ENCODE peak calls at places on chromosomes 4 and X, in five cellular contexts. R, M, G, C and P are unnamed samples.

GRCh38 chrX:41238543-41238942 is 95.4 kb upstream of the DDX3X start:
- DNase-seq in C (peak), M (no peak), R (peak), G (no peak), P (peak)

GRCh38 chrX:1391707-1392375 is at the start of gene SLC25A6:
- DNase-seq in M (peak), C (peak), G (peak), R (peak), P (peak)

GRCh38 chr4:163344147-163345050 is 707 bp downstream of the NPY5R start:
- DNase-seq in C (peak), M (peak), R (peak), G (no peak), P (peak)

GRCh38 chr4:157984285-157984911 is 188.4 kb downstream of the GASK1B start:
- DNase-seq in R (no peak), C (peak), G (no peak), M (no peak), P (no peak)

GRCh38 chr4:32985256-32985655 is 2265.1 kb downstream of the PCDH7 start:
- DNase-seq in C (peak), G (no peak), R (peak), M (no peak), P (peak)

GRCh38 chr4:185576918-185577591 is 41.7 kb upstream of the PDLIM3 start:
- DNase-seq in C (no peak), G (no peak), M (peak), R (no peak), P (no peak)

GRCh38 chr4:1469596-1470392 is 63.6 kb upstream of the NKX1-1 start:
- DNase-seq in G (no peak), R (no peak), M (no peak), C (peak), P (no peak)

GRCh38 chr4:185881427-185881826 is 69.4 kb upstream of the SORBS2 start:
- DNase-seq in M (no peak), C (no peak), R (peak), G (no peak), P (peak)

GRCh38 chrX:80578518-80579105 is 158.4 kb downstream of the TENT5D start:
- DNase-seq in M (no peak), C (peak), R (peak), G (peak), P (peak)

GRCh38 chr4:81965911-81966310 is 407.9 kb downstream of the HNRNPD start:
- DNase-seq in R (no peak), C (no peak), M (no peak), G (no peak), P (no peak)

GRCh38 chr4:94032754-94033153 is 174.9 kb upstream of the SMARCAD1 start:
- DNase-seq in C (no peak), G (no peak), M (peak), R (peak), P (peak)

GRCh38 chr4:139528377-139529005 is 27.5 kb downstream of the SETD7 start:
- DNase-seq in R (peak), C (peak), G (no peak), M (no peak), P (peak)

GRCh38 chr4:143337600-143338287 is 1.1 kb downstream of the GAB1 start:
- DNase-seq in G (no peak), C (no peak), M (peak), R (peak), P (peak)

GRCh38 chrX:107675365-107675654 is 47.0 kb downstream of the PRPS1 start:
- DNase-seq in G (no peak), R (no peak), M (no peak), C (no peak), P (no peak)
- H3K4me3 ChIP-seq in G (no peak), R (peak), M (no peak), C (peak), P (peak)

DNA sequence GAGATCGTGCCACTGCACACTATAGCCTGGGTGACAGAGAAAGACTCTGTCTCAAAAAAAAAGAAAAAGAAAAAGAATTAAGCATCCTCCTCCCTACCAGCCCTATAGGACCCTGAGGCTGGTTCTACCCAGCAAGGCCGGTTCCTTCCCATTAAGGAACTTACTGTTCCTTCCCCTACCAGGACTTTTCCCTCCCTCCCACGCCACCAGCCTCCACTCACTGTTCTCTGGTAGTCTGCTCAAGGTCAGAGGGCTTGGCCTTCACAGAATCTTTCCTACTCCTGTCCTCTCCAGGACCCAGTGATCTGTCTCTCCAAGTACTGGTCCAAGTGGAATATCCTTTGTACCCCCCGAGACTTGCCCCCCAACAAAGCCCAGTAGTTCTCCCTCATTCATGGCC is 1.4 kb downstream of the GRIPAP1 start:
- DNase-seq in C (no peak), M (no peak), R (no peak), G (no peak), P (no peak)
- H3K4me3 ChIP-seq in C (no peak), M (no peak), R (no peak), G (no peak), P (no peak)

DNA sequence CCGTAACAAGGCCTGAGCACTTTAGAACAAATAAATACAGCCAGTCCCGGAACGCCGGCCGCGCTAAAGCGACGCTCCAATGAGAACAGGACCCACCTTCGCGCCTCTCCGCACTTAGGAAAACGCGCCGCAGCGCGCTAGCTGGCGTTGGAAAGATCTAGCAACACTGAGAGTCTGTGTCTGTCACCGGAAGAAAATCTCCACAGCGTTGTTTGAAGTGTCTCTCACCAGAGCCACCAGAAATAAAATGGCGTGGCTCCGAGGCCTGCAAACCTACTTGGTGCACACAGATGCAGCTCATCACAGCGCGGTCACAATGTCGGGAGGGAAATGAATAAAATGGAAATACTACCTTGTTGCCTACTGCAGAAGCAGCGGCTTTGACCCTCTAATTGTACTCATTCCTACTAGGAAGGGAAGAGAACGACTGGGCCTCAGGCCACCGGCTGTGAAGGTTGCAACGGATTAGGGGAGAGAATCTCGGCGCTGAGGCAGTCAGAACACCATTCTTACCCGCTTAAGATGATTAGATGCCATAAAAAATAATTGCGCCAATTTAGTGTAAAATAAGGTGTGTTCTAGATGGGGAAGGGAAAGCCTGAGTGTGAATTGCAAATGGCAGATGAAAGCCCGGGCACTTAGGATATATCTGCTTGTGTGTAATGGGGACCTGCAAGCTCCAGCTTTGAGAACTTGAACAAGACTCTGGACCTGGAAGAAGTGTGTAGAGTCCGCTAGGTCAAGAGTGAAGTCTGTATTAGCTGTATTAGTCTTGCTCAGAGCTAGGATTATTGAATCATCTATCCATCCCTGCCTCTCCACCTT is 4.5 kb downstream of the NEUROG2 start:
- DNase-seq in C (no peak), R (no peak), M (no peak), G (no peak), P (no peak)
- H3K4me3 ChIP-seq in C (no peak), R (no peak), M (no peak), G (no peak), P (no peak)

GRCh38 chrX:110315541-110315940 is 2.3 kb downstream of the AMMECR1 start:
- DNase-seq in R (peak), M (no peak), C (no peak), G (no peak), P (no peak)

GRCh38 chrX:110317820-110318663 is at the start of gene AMMECR1:
- DNase-seq in G (peak), M (peak), R (peak), C (peak), P (peak)

GRCh38 chrX:110318664-110318968 is 731 bp upstream of the AMMECR1 start:
- DNase-seq in M (no peak), G (no peak), C (peak), R (no peak), P (peak)

GRCh38 chrX:110317079-110317819 is 636 bp downstream of the AMMECR1 start:
- DNase-seq in G (no peak), M (peak), R (peak), C (peak), P (no peak)

DNA sequence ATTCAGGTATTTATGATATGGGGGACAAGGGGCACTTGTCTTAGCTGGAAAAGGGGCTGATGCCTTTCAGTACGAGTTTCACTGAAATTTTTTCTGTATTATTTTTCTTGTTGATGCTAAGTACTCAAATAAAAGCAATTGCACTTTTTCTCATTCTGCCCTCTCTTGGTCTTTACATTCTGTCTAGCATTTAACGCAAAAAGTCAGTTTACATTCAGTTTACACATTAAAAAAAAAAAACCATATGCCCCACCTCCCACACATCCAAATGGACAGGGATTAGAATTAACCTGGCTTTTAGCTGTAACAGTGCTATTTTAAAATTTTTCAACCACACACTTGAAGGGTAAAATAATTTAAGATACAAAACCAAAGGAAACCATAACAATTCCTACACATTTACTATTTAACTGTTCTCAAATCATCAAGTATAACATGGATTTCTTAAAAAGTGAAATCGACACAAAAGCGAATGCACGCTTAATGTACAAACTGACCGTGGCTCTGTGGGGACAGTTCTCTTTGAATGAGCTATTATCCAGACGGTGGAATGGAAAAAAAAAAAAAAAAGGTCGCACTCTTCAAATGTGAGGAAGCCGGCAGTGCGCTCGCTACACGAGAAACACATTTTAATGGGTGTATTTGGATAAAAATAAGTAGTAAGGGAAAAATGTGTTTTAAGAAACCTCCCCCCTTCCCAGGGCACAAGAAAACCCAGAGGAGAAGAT is 1.4 kb downstream of the AMMECR1 start:
- DNase-seq in M (no peak), C (peak), G (no peak), R (peak), P (peak)
- H3K4me3 ChIP-seq in M (peak), C (peak), G (peak), R (peak), P (peak)

GRCh38 chrX:114037515-114037914 is 546.4 kb upstream of the HTR2C start:
- DNase-seq in C (no peak), M (no peak), R (no peak), G (no peak), P (no peak)
- H3K4me3 ChIP-seq in C (no peak), M (no peak), R (no peak), G (no peak), P (no peak)

GRCh38 chrX:33133320-33133719 is 78.0 kb downstream of the DMD start:
- DNase-seq in C (no peak), M (no peak), R (no peak), G (no peak), P (no peak)
- H3K4me3 ChIP-seq in C (no peak), M (no peak), R (peak), G (no peak), P (no peak)

GRCh38 chr4:10173039-10173753 is 56.6 kb upstream of the WDR1 start:
- DNase-seq in M (no peak), C (peak), R (no peak), G (no peak), P (no peak)

GRCh38 chr4:10171055-10171454 is 54.5 kb upstream of the WDR1 start:
- DNase-seq in C (peak), R (no peak), G (no peak), M (no peak), P (no peak)

GRCh38 chr4:10175626-10176025 is 59.0 kb upstream of the WDR1 start:
- DNase-seq in C (no peak), M (no peak), R (no peak), G (no peak), P (no peak)

GRCh38 chr4:10172278-10173038 is 55.9 kb upstream of the WDR1 start:
- DNase-seq in M (no peak), C (no peak), G (no peak), R (no peak), P (no peak)

DNA sequence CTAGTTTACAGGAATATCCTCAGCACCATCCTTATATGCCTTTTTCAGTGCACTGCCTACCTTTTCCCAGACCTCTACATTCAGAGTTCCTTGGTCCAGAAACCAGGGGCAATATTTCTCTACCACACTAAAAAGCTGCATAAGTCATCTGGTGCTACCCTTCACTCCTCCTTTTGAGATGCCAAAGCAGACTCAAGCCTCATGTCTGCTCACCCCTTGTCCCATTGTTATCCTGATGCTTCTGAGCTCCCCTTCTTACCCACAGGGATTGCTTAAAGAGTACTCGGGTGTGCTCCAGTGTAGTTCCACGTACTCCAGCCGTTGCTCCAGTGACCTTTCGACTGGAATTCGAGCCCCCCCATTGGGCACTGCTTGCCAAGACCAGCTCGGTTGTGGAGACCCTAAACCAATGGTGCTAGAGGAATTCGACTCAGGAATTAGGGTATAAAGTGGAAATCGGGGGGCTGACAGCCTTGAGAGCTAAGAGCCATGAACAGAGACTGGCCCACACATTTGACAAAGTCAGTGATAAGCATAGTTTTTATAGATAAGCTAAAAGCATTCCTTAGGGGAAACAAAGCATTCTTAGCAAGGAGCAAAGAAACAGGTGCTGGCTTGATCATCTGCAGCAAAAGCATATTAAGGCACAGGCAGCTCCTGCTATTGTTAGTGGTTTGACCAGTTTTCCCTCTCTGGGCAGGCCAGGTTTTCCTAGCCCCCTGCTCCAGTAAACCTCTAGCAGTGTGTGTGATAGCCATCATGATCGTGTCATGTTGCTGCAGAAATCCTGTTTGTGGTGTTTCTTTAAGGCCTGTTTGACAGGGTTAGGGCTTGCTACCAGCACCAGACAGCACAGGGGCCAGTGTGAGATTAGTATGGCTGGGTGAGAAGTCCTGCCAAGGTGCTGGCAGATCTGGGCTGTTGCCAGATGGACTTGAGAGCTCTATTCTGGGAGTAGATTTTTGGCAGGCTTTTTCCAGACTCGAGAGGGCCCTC is 57.5 kb upstream of the WDR1 start:
- DNase-seq in M (no peak), R (no peak), G (no peak), C (peak), P (no peak)
- H3K4me3 ChIP-seq in M (no peak), R (no peak), G (no peak), C (no peak), P (no peak)

GRCh38 chr4:6199344-6199921 is 916 bp downstream of the JAKMIP1 start:
- DNase-seq in G (no peak), M (peak), C (no peak), R (no peak), P (peak)
- H3K4me3 ChIP-seq in G (no peak), M (peak), C (no peak), R (no peak), P (no peak)